ENCODE peak calls at places on chromosomes 16 and 17, in eight cellular contexts. R, P, G, W, B, K, A and U are unnamed samples.

GRCh38 chr16:57092786-57093301 is 461 bp downstream of the CPNE2 start:
- DNase-seq in R (peak; percentile 29), P (peak; percentile 40), G (peak; percentile 92), W (peak; percentile 26), B (peak; percentile 76), K (no peak), A (peak; percentile 54), U (peak; percentile 81)

GRCh38 chr16:50004239-50004638 is 20.8 kb upstream of the CNEP1R1 start:
- DNase-seq in R (no peak), P (no peak), G (no peak), W (no peak), B (no peak), K (no peak), A (no peak), U (no peak)

GRCh38 chr16:49428808-49429207 is 55.2 kb downstream of the C16orf78 start:
- DNase-seq in R (no peak), P (no peak), G (no peak), W (no peak), B (no peak), K (no peak), A (no peak), U (no peak)

GRCh38 chr16:67441289-67441753 is 10.4 kb downstream of the HSD11B2 start:
- DNase-seq in R (peak; percentile 95), P (no peak), G (no peak), W (no peak), B (peak; percentile 77), K (no peak), A (peak; percentile 95), U (no peak)

GRCh38 chr16:24769806-24770205 is 40.4 kb downstream of the TNRC6A start:
- DNase-seq in R (no peak), P (no peak), G (no peak), W (no peak), B (no peak), K (no peak), A (no peak), U (no peak)

GRCh38 chr16:77246160-77246559 is 47.0 kb downstream of the SYCE1L start:
- DNase-seq in R (no peak), P (no peak), G (no peak), W (no peak), B (no peak), K (no peak), A (no peak), U (no peak)

GRCh38 chr17:79497949-79498348 is 112.9 kb downstream of the RBFOX3 start:
- DNase-seq in R (no peak), P (no peak), G (no peak), W (no peak), B (no peak), K (no peak), A (no peak), U (no peak)

GRCh38 chr16:29840240-29840639 is 20.0 kb downstream of the MVP start:
- DNase-seq in R (no peak), P (no peak), G (no peak), W (no peak), B (no peak), K (no peak), A (no peak), U (no peak)

GRCh38 chr17:39144414-39144813 is 7.0 kb downstream of the PLXDC1 start:
- DNase-seq in R (peak; percentile 72), P (peak; percentile 97), G (no peak), W (no peak), B (peak; percentile 95), K (no peak), A (peak; percentile 70), U (no peak)

GRCh38 chr17:56347646-56348045 is 194.4 kb downstream of the ANKFN1 start:
- DNase-seq in R (no peak), P (no peak), G (no peak), W (no peak), B (no peak), K (no peak), A (no peak), U (no peak)

GRCh38 chr16:82993874-82994375 is 367.2 kb downstream of the CDH13 start:
- DNase-seq in R (no peak), P (no peak), G (no peak), W (no peak), B (no peak), K (no peak), A (no peak), U (no peak)

GRCh38 chr17:77594416-77595209 is 363.9 kb upstream of the TNRC6C start:
- DNase-seq in R (no peak), P (no peak), G (peak; percentile 44), W (no peak), B (no peak), K (no peak), A (no peak), U (no peak)

GRCh38 chr17:78883533-78884131 is 19.4 kb downstream of the CEP295NL start:
- DNase-seq in R (no peak), P (peak; percentile 88), G (peak; percentile 89), W (no peak), B (peak; percentile 87), K (peak; percentile 93), A (peak; percentile 58), U (no peak)

GRCh38 chr16:73060216-73060615 is 12.3 kb upstream of the ZFHX3 start:
- DNase-seq in R (no peak), P (no peak), G (no peak), W (no peak), B (no peak), K (no peak), A (no peak), U (no peak)

GRCh38 chr17:73292031-73292531 is 19.7 kb downstream of the CDC42EP4 start:
- DNase-seq in R (no peak), P (no peak), G (no peak), W (no peak), B (peak; percentile 79), K (peak; percentile 74), A (no peak), U (no peak)

GRCh38 chr17:73823684-73824083 is 179.4 kb upstream of the SDK2 start:
- DNase-seq in R (no peak), P (no peak), G (no peak), W (no peak), B (no peak), K (no peak), A (no peak), U (no peak)

GRCh38 chr16:1650131-1650530 is 27.9 kb upstream of the JPT2 start:
- DNase-seq in R (no peak), P (no peak), G (no peak), W (no peak), B (no peak), K (no peak), A (no peak), U (no peak)
- H3K36me3 ChIP-seq in R (peaks cover 13% of the 10 kb centered on the region), P (no peaks in the 10 kb centered on the region), G (no peaks in the 10 kb centered on the region), W (peaks cover 27% of the 10 kb centered on the region), B (peaks cover under 1% of the 10 kb centered on the region), K (peaks cover 6% of the 10 kb centered on the region), A (no peaks in the 10 kb centered on the region), U (peaks cover 6% of the 10 kb centered on the region)

GRCh38 chr16:1789643-1790045 is 3.9 kb downstream of the IGFALS start:
- DNase-seq in R (no peak), P (peak; percentile 16), G (peak; percentile 71), W (no peak), B (no peak), K (no peak), A (no peak), U (no peak)

GRCh38 chr16:1787056-1787321 is 4.2 kb downstream of the NUBP2 start:
- DNase-seq in R (no peak), P (no peak), G (no peak), W (no peak), B (no peak), K (no peak), A (no peak), U (no peak)

GRCh38 chr16:1787322-1788094 is 4.7 kb downstream of the NUBP2 start:
- DNase-seq in R (no peak), P (peak; percentile 15), G (peak; percentile 70), W (no peak), B (no peak), K (no peak), A (no peak), U (no peak)

GRCh38 chr16:1788708-1789100 is 4.8 kb downstream of the IGFALS start:
- DNase-seq in R (no peak), P (peak; percentile 14), G (peak; percentile 72), W (no peak), B (no peak), K (no peak), A (no peak), U (no peak)

DNA sequence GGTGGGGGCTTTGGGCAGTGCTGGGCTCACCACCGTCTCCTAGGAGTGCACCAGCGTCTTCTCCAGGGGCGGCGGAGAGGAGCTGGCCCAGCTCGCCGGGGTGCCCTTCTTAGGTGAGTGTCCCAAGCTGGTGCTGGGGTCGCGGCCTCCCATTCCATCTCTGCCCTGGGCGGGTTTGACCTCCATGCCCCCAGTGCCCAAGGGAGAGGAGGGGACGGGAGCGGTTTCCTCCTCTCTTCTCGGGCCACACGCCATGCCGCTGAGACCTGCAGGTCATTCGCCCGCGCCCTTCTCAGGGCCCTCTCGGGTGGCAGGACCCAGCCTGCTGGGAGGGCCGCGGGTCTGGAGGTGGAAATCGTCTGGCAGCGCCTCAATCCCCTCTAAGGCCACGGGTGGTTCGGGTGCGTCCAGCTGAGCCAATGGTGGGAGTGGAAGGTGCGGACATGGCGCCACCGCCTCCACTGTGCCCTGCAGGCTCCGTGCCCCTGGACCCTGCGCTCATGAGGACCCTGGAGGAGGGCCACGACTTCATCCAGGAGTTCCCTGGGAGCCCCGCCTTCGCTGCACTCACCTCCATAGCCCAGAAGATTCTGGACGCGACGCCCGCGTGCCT is 5.3 kb downstream of the IGFALS start:
- DNase-seq in R (no peak), P (peak; percentile 13), G (peak; percentile 62), W (no peak), B (no peak), K (no peak), A (no peak), U (no peak)
- H3K36me3 ChIP-seq in R (peaks cover 4% of the 10 kb centered on the region), P (no peaks in the 10 kb centered on the region), G (no peaks in the 10 kb centered on the region), W (peaks cover 9% of the 10 kb centered on the region), B (no peaks in the 10 kb centered on the region), K (no peaks in the 10 kb centered on the region), A (no peaks in the 10 kb centered on the region), U (peaks cover 2% of the 10 kb centered on the region)

DNA sequence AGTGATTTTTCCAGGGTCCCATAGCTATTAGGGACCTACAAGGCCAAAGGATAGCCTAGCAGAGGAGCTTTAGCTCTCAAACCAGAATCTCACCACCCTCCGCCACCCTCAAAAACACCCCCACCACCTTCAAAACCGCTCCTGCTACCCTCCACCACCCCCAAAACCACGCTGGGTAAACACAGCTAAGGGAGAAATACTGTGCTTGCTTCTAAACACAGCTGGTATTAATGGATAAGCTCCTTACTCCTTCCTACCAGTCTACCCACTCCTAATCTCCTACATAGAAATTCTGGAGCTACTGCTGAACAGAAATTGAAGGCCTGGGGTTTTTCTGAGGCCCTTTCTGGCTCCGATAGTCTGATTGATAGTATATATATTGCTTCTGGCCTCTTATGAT is 2.2 kb upstream of the LPCAT2 start:
- DNase-seq in R (no peak), P (no peak), G (no peak), W (no peak), B (no peak), K (no peak), A (no peak), U (no peak)
- H3K36me3 ChIP-seq in R (no peaks in the 10 kb centered on the region), P (no peaks in the 10 kb centered on the region), G (no peaks in the 10 kb centered on the region), W (no peaks in the 10 kb centered on the region), B (no peaks in the 10 kb centered on the region), K (no peaks in the 10 kb centered on the region), A (no peaks in the 10 kb centered on the region), U (no peaks in the 10 kb centered on the region)

DNA sequence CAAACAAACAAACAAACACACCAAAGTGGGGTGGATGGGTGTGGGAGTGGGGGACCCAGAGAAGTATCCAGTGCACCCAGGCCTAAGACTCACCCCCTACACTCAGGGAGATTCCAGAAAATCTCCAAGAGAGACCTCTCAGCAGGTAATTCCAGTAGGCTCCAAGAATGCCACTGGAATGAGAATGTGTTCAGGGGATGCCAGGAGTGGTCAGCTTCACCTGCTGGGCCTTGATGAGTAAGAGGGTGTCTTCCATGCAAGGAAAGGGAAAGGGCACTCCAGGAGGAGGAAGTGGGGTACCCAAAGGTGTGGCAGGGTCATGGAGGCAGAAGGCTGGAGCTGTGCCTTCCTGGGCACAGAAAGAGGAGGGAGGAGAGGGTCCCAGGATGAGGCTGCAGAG is 9.9 kb downstream of the CDH1 start:
- DNase-seq in R (no peak), P (no peak), G (no peak), W (no peak), B (no peak), K (no peak), A (no peak), U (no peak)
- H3K36me3 ChIP-seq in R (no peaks in the 10 kb centered on the region), P (no peaks in the 10 kb centered on the region), G (no peaks in the 10 kb centered on the region), W (no peaks in the 10 kb centered on the region), B (no peaks in the 10 kb centered on the region), K (no peaks in the 10 kb centered on the region), A (no peaks in the 10 kb centered on the region), U (peaks cover 3% of the 10 kb centered on the region)